ENCODE peak calls at places on chromosome 12, in ten cellular contexts. Z, L, F, N, T, D, Q, S, C and A are unnamed samples.
A peak's percentile ranks its signal among the peaks of the same experiment; 100 is the strongest.

GRCh38 chr12:100279159-100279558 is 12.2 kb downstream of the SCYL2 start:
- DNase-seq in N (no peak), C (no peak), D (no peak), T (no peak), F (no peak), Z (no peak), L (no peak), Q (no peak), S (no peak), A (no peak)

GRCh38 chr12:2229661-2230539 is 177.1 kb downstream of the CACNA1C start:
- DNase-seq in S (no peak), F (no peak), T (no peak), Z (no peak), N (no peak), L (no peak), D (no peak), Q (no peak), C (no peak), A (no peak)

GRCh38 chr12:11581179-11581755 is 68.2 kb upstream of the ETV6 start:
- DNase-seq in L (no peak), F (peak; percentile 18), D (no peak), N (peak; percentile 72), T (peak; percentile 50), Z (peak; percentile 45), S (peak; percentile 85), Q (no peak), C (peak; percentile 77), A (no peak)

GRCh38 chr12:131871677-131872076 is 22.7 kb upstream of the ULK1 start:
- DNase-seq in D (no peak), T (no peak), S (no peak), Z (no peak), Q (no peak), F (no peak), L (no peak), C (no peak), N (no peak), A (no peak)

GRCh38 chr12:48350249-48351021 is at the start of gene ZNF641:
- DNase-seq in N (peak; percentile 88), L (no peak), F (peak; percentile 87), Q (peak; percentile 22), Z (peak; percentile 34), D (peak; percentile 11), T (peak; percentile 45), S (peak; percentile 81), C (no peak), A (peak; percentile 88)

GRCh38 chr12:58028294-58028693 is 86.9 kb downstream of the ATP23 start:
- DNase-seq in S (no peak), T (no peak), C (no peak), L (no peak), N (no peak), D (no peak), F (no peak), Z (no peak), Q (no peak), A (no peak)

GRCh38 chr12:32051511-32052299 is 54.9 kb upstream of the BICD1 start:
- DNase-seq in D (peak; percentile 87), Z (peak; percentile 61), N (no peak), T (no peak), F (no peak), C (peak; percentile 32), Q (no peak), S (peak; percentile 83), L (no peak), A (no peak)

GRCh38 chr12:102376251-102376747 is 104.1 kb downstream of the IGF1 start:
- DNase-seq in S (peak; percentile 62), Z (no peak), L (no peak), Q (no peak), T (no peak), D (no peak), F (peak; percentile 14), C (no peak), N (no peak), A (no peak)

GRCh38 chr12:54134395-54134794 is 54.4 kb downstream of the SMUG1 start:
- DNase-seq in D (no peak), F (no peak), L (no peak), S (no peak), Q (no peak), Z (no peak), T (no peak), N (no peak), C (no peak), A (no peak)

GRCh38 chr12:47812797-47813490 is 6.8 kb downstream of the HDAC7 start:
- DNase-seq in N (peak; percentile 85), F (peak; percentile 92), T (peak; percentile 36), S (peak; percentile 93), Q (peak; percentile 85), D (peak; percentile 59), L (no peak), C (peak; percentile 57), Z (peak; percentile 55), A (peak; percentile 71)

GRCh38 chr12:85568395-85569103 is 267.7 kb downstream of the RASSF9 start:
- DNase-seq in D (no peak), F (no peak), S (no peak), T (peak; percentile 18), L (no peak), C (no peak), Q (no peak), N (no peak), Z (no peak), A (peak; percentile 20)

GRCh38 chr12:87967871-87968270 is 61.3 kb downstream of the C12orf50 start:
- DNase-seq in Q (no peak), T (no peak), N (no peak), D (no peak), F (no peak), Z (no peak), S (peak; percentile 36), C (no peak), L (no peak), A (no peak)

GRCh38 chr12:26123482-26123980 is 1.3 kb downstream of the BHLHE41 start:
- DNase-seq in Z (no peak), N (no peak), T (no peak), L (no peak), Q (no peak), F (no peak), S (no peak), D (no peak), C (no peak), A (no peak)

GRCh38 chr12:71548906-71549305 is 109.3 kb downstream of the LGR5 start:
- DNase-seq in L (no peak), T (no peak), Z (no peak), Q (no peak), C (no peak), N (no peak), F (no peak), D (no peak), S (no peak), A (no peak)

GRCh38 chr12:65051196-65051595 is 69.9 kb downstream of the WIF1 start:
- DNase-seq in S (no peak), F (no peak), Q (no peak), N (no peak), C (no peak), L (no peak), Z (no peak), T (no peak), D (no peak), A (no peak)

GRCh38 chr12:52865090-52865944 is 16.5 kb upstream of the KRT78 start:
- DNase-seq in L (no peak), F (peak; percentile 45), T (peak; percentile 56), S (peak; percentile 84), Z (no peak), D (no peak), C (peak; percentile 49), N (peak; percentile 78), Q (no peak), A (peak; percentile 85)

GRCh38 chr12:9109213-9109522 is 6.6 kb downstream of the A2M start:
- DNase-seq in D (no peak), T (no peak), Q (no peak), F (no peak), Z (no peak), L (no peak), C (no peak), N (no peak), S (no peak), A (no peak)

GRCh38 chr12:19415563-19415962 is 23.7 kb upstream of the AEBP2 start:
- DNase-seq in Q (no peak), C (no peak), N (no peak), D (no peak), L (no peak), Z (no peak), T (no peak), S (no peak), F (no peak), A (no peak)

GRCh38 chr12:23729354-23729753 is 220.1 kb downstream of the SOX5 start:
- DNase-seq in Z (no peak), S (no peak), D (no peak), C (no peak), F (no peak), T (no peak), Q (no peak), L (no peak), N (no peak), A (no peak)

GRCh38 chr12:104025771-104026170 is 24.2 kb downstream of the GLT8D2 start:
- DNase-seq in F (no peak), Q (no peak), C (no peak), L (no peak), N (no peak), S (no peak), D (no peak), Z (no peak), T (no peak), A (no peak)

GRCh38 chr12:96989916-96990315 is 82.9 kb downstream of the NEDD1 start:
- DNase-seq in T (peak; percentile 26), D (no peak), C (no peak), Q (no peak), F (no peak), N (no peak), S (no peak), L (no peak), Z (no peak), A (no peak)

GRCh38 chr12:66942741-66943465 is 264.0 kb upstream of the GRIP1 start:
- DNase-seq in F (no peak), Q (no peak), S (no peak), N (no peak), T (no peak), L (no peak), Z (no peak), C (no peak), D (no peak), A (no peak)
- TF ChIP-seq CTCF in F (no peak), Q (no peak), S (no peak), N (no peak), T (no peak), L (no peak), Z (no peak), C (no peak), D (no peak), A (no peak)

GRCh38 chr12:29739279-29739991 is 44.3 kb downstream of the TMTC1 start:
- DNase-seq in T (no peak), L (no peak), N (no peak), D (peak; percentile 20), S (no peak), C (no peak), Q (no peak), Z (peak; percentile 7), F (no peak), A (no peak)
- TF ChIP-seq CTCF in T (no peak), L (no peak), N (no peak), D (no peak), S (no peak), C (no peak), Q (no peak), Z (no peak), F (no peak), A (no peak)

GRCh38 chr12:123264642-123265041 is 7.0 kb downstream of the CDK2AP1 start:
- DNase-seq in Q (no peak), D (no peak), T (peak; percentile 39), L (no peak), C (no peak), F (no peak), Z (no peak), S (no peak), N (no peak), A (no peak)
- TF ChIP-seq CTCF in Q (no peak), D (peak; percentile 9), T (peak; percentile 72), L (no peak), C (no peak), F (no peak), Z (no peak), S (no peak), N (no peak), A (no peak)

GRCh38 chr12:78086553-78087362 is 256.1 kb downstream of the NAV3 start:
- DNase-seq in S (no peak), N (no peak), Q (no peak), C (no peak), D (no peak), T (no peak), L (no peak), F (no peak), Z (no peak), A (no peak)
- TF ChIP-seq CTCF in S (peak; percentile 39), N (no peak), Q (no peak), C (peak; percentile 21), D (no peak), T (no peak), L (no peak), F (no peak), Z (peak; percentile 22), A (no peak)